ENCODE peak calls at places on chromosomes 3 and 15, in nine cellular contexts. Q is mucosa of descending colon; Y is HuH-7.5; B is NCI-H1092 treated with DMSO at 0.1 percent for 48 hours; M is HCT116; K is iris pigment epithelial cell; C is dorsolateral prefrontal cortex; R is stimulated activated naive CD8-positive, alpha-beta T cell treated with anti-CD3 and anti-CD28 coated beads, Interleukin-15, Interleukin-2, amounts not matched to agents 100 U/mL and 50 U/mL, for 24 hours; U is HL-60. V is an unnamed sample.

GRCh38 chr3:185153170-185153733 is 392 bp upstream of the C3orf70 start:
- DNase-seq in R (peak), Q (peak), K (no peak), M (no peak), Y (peak), C (peak), B (peak), U (peak), V (no peak)

GRCh38 chr15:69786136-69786701 is 311.5 kb downstream of the TLE3 start:
- DNase-seq in M (no peak), Y (no peak), C (no peak), R (no peak), K (no peak), U (no peak), B (no peak), Q (no peak), V (no peak)

GRCh38 chr3:140736863-140737460 is 59.1 kb downstream of the TRIM42 start:
- DNase-seq in R (peak), Q (peak), K (peak), C (peak), B (peak), M (no peak), Y (peak), U (peak), V (peak)

GRCh38 chr3:2516762-2517441 is 418.2 kb downstream of the CNTN4 start:
- DNase-seq in C (no peak), B (peak), K (no peak), Q (no peak), U (no peak), Y (no peak), M (no peak), R (no peak), V (no peak)

GRCh38 chr15:68207176-68207935 is 2.2 kb upstream of the CALML4 start:
- DNase-seq in R (no peak), C (no peak), U (no peak), Y (no peak), K (no peak), M (no peak), B (no peak), Q (no peak), V (no peak)

GRCh38 chr3:37087870-37088269 is 86.5 kb downstream of the LRRFIP2 start:
- DNase-seq in M (no peak), Q (no peak), B (no peak), C (no peak), Y (no peak), R (no peak), K (no peak), U (no peak), V (no peak)

GRCh38 chr15:95152741-95153140 is 921.4 kb downstream of the MCTP2 start:
- DNase-seq in U (no peak), C (no peak), K (no peak), B (no peak), Q (no peak), R (no peak), M (no peak), Y (no peak), V (no peak)

GRCh38 chr3:9686703-9687102 is 16.9 kb upstream of the CPNE9 start:
- DNase-seq in Y (no peak), U (no peak), R (no peak), C (no peak), Q (no peak), B (no peak), K (no peak), M (no peak), V (no peak)

GRCh38 chr3:30443756-30444673 is 162.4 kb upstream of the TGFBR2 start:
- DNase-seq in U (no peak), C (no peak), Q (no peak), R (no peak), M (no peak), Y (no peak), B (no peak), K (peak), V (peak)

GRCh38 chr3:46943237-46944187 is 33.0 kb downstream of the CCDC12 start:
- DNase-seq in Y (peak), U (no peak), R (no peak), C (no peak), B (peak), Q (peak), K (no peak), M (peak), V (no peak)

GRCh38 chr3:151599103-151599672 is 134.5 kb upstream of the AADACL2 start:
- DNase-seq in U (no peak), C (no peak), Y (no peak), Q (no peak), M (no peak), B (no peak), R (no peak), K (no peak), V (no peak)

GRCh38 chr3:189908646-189909045 is 212.1 kb downstream of the P3H2 start:
- DNase-seq in R (no peak), Y (no peak), K (peak), Q (no peak), C (no peak), B (no peak), M (no peak), U (no peak), V (peak)

GRCh38 chr3:60080648-60081047 is 1030.8 kb upstream of the CFAP20DC start:
- DNase-seq in C (no peak), M (no peak), R (no peak), Q (no peak), Y (no peak), U (no peak), K (no peak), B (no peak), V (no peak)

GRCh38 chr3:139540686-139541085 is 1.1 kb upstream of the RBP1 start:
- DNase-seq in U (no peak), Q (no peak), R (no peak), Y (no peak), K (no peak), M (no peak), C (no peak), B (peak), V (no peak)

GRCh38 chr15:53880353-53880752 is 97.9 kb upstream of the UNC13C start:
- DNase-seq in U (no peak), Y (no peak), B (no peak), R (no peak), Q (no peak), K (no peak), M (no peak), C (no peak), V (no peak)

V was measured in stromal cell of bone marrow.